ENCODE peak calls at places on chromosomes 6 and 20, in seven cellular contexts. B is IMR-90, O is esophagus muscularis mucosa, K is endodermal cell, T is heart right ventricle, H is gastrocnemius medialis, N is body of pancreas. D is an unnamed sample.
A peak's percentile ranks its signal among the peaks of the same experiment; 100 is the strongest.

GRCh38 chr6:148800535-148800934 is 53.7 kb downstream of the UST start:
- DNase-seq in B (peak; percentile 28), O (no peak), K (no peak), T (no peak), H (no peak), N (no peak), D (no peak)

GRCh38 chr6:29663300-29664039 is 6.6 kb downstream of the MOG start:
- DNase-seq in B (no peak), O (no peak), K (no peak), T (no peak), H (no peak), N (no peak), D (no peak)

GRCh38 chr6:123001540-123001939 is 5.5 kb downstream of the CLVS2 start:
- DNase-seq in B (no peak), O (no peak), K (peak; percentile 43), T (no peak), H (no peak), N (no peak), D (no peak)

GRCh38 chr6:30741789-30742315 is 635 bp downstream of the FLOT1 start:
- DNase-seq in B (no peak), O (no peak), K (no peak), T (no peak), H (no peak), N (no peak), D (no peak)

GRCh38 chr6:134379086-134379485 is 61.2 kb upstream of the SGK1 start:
- DNase-seq in B (no peak), O (no peak), K (peak; percentile 67), T (no peak), H (no peak), N (peak; percentile 90), D (no peak)

GRCh38 chr6:138226701-138227315 is 8.5 kb upstream of the PBOV1 start:
- DNase-seq in B (no peak), O (no peak), K (no peak), T (no peak), H (no peak), N (no peak), D (no peak)

GRCh38 chr20:2840967-2841531 is 504 bp downstream of the VPS16 start:
- DNase-seq in B (peak; percentile 72), O (peak; percentile 96), K (peak; percentile 81), T (peak; percentile 68), H (no peak), N (peak; percentile 49), D (peak; percentile 45)

GRCh38 chr20:24097506-24098245 is 109.1 kb upstream of the GGTLC1 start:
- DNase-seq in B (no peak), O (no peak), K (no peak), T (no peak), H (no peak), N (no peak), D (no peak)

GRCh38 chr6:164099535-164099982 is 685.0 kb downstream of the QKI start:
- DNase-seq in B (no peak), O (no peak), K (no peak), T (no peak), H (peak; percentile 47), N (no peak), D (no peak)

GRCh38 chr6:116511424-116512131 is at the start of gene CALHM5:
- DNase-seq in B (peak; percentile 94), O (no peak), K (peak; percentile 70), T (peak; percentile 43), H (peak; percentile 35), N (peak; percentile 28), D (peak; percentile 28)

GRCh38 chr20:50312682-50313187 is 122.1 kb downstream of the CEBPB start:
- DNase-seq in B (peak; percentile 93), O (peak; percentile 95), K (peak; percentile 39), T (peak; percentile 71), H (peak; percentile 66), N (peak; percentile 85), D (peak; percentile 93)

GRCh38 chr6:119517428-119517827 is 167.9 kb upstream of the MAN1A1 start:
- DNase-seq in B (no peak), O (no peak), K (no peak), T (no peak), H (no peak), N (no peak), D (peak; percentile 28)

GRCh38 chr20:24379116-24379927 is 90.1 kb upstream of the SYNDIG1 start:
- DNase-seq in B (peak; percentile 33), O (peak; percentile 84), K (no peak), T (peak; percentile 20), H (peak; percentile 27), N (no peak), D (peak; percentile 67)

GRCh38 chr6:133408543-133408942 is 167.4 kb downstream of the EYA4 start:
- DNase-seq in B (peak; percentile 68), O (no peak), K (no peak), T (no peak), H (no peak), N (no peak), D (no peak)

GRCh38 chr6:26556263-26557070 is 18.3 kb downstream of the HMGN4 start:
- DNase-seq in B (peak; percentile 97), O (no peak), K (peak; percentile 90), T (no peak), H (no peak), N (peak; percentile 34), D (peak; percentile 91)

GRCh38 chr6:42790549-42791181 is 8.8 kb downstream of the BICRAL start:
- DNase-seq in B (no peak), O (no peak), K (peak; percentile 80), T (no peak), H (no peak), N (no peak), D (no peak)

GRCh38 chr20:33814238-33814712 is 3.1 kb downstream of the CHMP4B start:
- DNase-seq in B (peak; percentile 18), O (no peak), K (no peak), T (no peak), H (no peak), N (no peak), D (no peak)

DNA sequence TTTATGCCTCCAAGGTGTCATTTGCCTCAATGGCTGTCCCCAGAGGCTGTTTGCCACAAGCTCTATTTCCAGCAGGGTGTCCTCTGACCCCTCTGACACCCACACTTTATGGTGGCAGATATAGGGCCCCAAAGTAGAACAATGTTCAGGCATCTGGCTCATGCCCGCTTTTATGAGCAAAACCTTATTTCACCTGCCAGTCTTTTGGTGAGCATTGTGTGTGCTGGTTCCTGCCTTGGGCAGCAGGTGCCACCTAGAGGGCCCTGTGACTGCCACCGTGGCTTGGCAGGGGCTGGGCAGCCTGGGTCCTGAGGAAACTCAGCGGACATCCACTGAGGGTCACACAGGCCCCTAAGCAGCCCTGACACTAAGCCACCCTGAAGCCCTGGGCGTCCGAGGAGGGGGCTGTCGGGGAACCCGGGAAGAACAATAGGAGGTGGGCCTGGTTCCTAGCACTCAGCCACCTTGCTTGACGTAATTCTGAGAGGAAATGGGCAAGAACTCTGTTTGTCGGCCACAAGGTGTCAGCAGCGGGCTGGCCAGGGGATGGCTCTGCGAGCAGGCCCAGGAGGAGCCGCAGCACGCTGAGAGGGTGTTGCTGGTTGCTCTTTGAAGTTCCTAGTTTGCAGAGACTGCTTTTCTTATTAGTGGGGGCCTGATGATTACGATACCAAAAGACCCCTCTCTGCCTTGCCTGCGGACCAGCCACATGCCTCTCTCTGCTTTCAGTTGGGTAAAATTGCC is 148.9 kb downstream of the SCML4 start:
- DNase-seq in B (peak; percentile 84), O (no peak), K (peak; percentile 95), T (peak; percentile 89), H (peak; percentile 73), N (peak; percentile 83), D (peak; percentile 92)
- H3K27ac ChIP-seq in B (no peak overlapping the region), O (no peak overlapping the region), K (no peak overlapping the region), T (peak overlapping the region; percentile 45), H (peak overlapping the region; percentile 61), N (peak overlapping the region; percentile 75), D (no peak overlapping the region)

GRCh38 chr6:25035451-25036435 is 100.0 kb upstream of the RIPOR2 start:
- DNase-seq in B (no peak), O (no peak), K (peak; percentile 65), T (no peak), H (no peak), N (no peak), D (peak; percentile 12)
- H3K27ac ChIP-seq in B (no peak overlapping the region), O (no peak overlapping the region), K (peak overlapping the region; percentile 19), T (peak overlapping the region; percentile 83), H (no peak overlapping the region), N (peak overlapping the region; percentile 49), D (no peak overlapping the region)

DNA sequence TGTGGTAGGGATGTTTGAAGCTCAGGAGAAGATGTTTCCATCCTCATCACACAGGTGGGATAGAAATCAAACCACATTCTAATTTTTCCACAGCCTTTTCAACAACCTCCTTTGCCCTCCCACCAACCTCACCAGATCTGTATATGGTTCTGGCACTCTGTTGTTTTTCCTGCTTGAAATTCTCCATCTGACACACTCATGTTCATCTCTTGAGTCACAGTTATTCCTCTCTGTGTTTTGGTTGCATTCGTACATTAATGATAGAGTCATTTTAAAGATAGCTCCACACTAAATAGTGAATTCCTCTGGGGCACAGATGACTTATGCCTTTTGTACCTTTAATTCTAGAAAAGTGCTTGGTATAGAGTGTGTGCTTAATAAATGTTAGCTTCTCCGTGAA is 1.4 kb upstream of the GCLC start:
- DNase-seq in B (peak; percentile 84), O (no peak), K (no peak), T (no peak), H (no peak), N (no peak), D (no peak)
- H3K27ac ChIP-seq in B (peak overlapping the region; percentile 38), O (no peak overlapping the region), K (no peak overlapping the region), T (no peak overlapping the region), H (no peak overlapping the region), N (peak overlapping the region; percentile 95), D (no peak overlapping the region)

GRCh38 chr20:51563141-51563596 is 20.6 kb upstream of the NFATC2 start:
- DNase-seq in B (no peak), O (no peak), K (no peak), T (no peak), H (no peak), N (no peak), D (no peak)

GRCh38 chr20:51560042-51560441 is 17.5 kb upstream of the NFATC2 start:
- DNase-seq in B (no peak), O (no peak), K (no peak), T (no peak), H (no peak), N (no peak), D (no peak)

GRCh38 chr20:51562027-51562333 is 19.5 kb upstream of the NFATC2 start:
- DNase-seq in B (peak; percentile 19), O (no peak), K (no peak), T (no peak), H (no peak), N (no peak), D (peak; percentile 28)

GRCh38 chr20:51562334-51563140 is 20.0 kb upstream of the NFATC2 start:
- DNase-seq in B (peak; percentile 95), O (peak; percentile 95), K (peak; percentile 91), T (peak; percentile 79), H (peak; percentile 41), N (peak; percentile 79), D (peak; percentile 81)

DNA sequence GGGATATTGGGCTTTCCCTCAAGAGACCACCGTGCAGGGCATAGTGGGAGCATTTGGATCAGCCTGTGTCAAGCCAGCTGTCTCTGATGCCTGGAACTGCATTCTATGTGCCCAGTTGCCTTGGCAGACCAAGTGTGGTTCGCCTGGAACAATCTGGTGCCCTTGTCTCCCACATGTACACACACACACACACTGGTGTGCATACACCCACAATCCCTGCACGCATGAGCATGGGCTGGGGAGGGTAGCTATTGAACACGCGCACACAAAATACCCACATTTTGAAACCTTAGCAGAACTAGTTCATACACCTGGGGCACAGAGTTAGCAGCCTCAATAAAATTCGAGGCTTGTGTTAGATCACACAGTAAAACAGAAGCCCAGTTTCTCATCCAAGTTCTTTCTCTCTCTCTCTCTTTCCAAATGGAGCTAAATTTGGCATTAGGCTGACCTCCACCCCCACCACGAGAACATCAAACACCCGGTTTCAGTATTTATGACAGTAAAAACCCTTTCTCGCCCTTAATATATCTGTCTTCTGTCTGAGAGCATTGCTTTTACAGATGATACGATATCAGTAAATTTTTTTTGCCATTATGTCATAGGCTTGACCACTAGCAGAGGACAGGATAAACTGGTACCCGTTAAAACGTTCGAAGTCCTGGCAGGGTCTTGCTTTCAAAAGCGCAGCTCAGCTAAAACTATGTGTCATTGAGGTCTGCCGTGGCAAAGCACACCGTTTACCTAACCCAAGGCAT is 18.2 kb upstream of the NFATC2 start:
- DNase-seq in B (peak; percentile 19), O (no peak), K (no peak), T (no peak), H (no peak), N (no peak), D (peak; percentile 19)
- H3K27ac ChIP-seq in B (no peak overlapping the region), O (peak overlapping the region; percentile 91), K (no peak overlapping the region), T (no peak overlapping the region), H (no peak overlapping the region), N (no peak overlapping the region), D (no peak overlapping the region)

D was measured in cardiac muscle cell.